ENCODE peak calls at places on chromosomes 5 and 9, in five cellular contexts. One of them, this sample, is unnamed.

GRCh38 chr5:129496410-129496809 is 36.3 kb downstream of the ADAMTS19 start:
- DNase-seq in AG04450: no peak
- DNase-seq in GDM1: no peak
- DNase-seq in ACHN: no peak
- DNase-seq in activated CD4-positive, CD25-positive, alpha-beta regulatory T cell: no peak
- DNase-seq in this sample: no peak

GRCh38 chr5:158586054-158586453 is 513.7 kb downstream of the EBF1 start:
- DNase-seq in GDM1: no peak
- DNase-seq in AG04450: no peak
- DNase-seq in ACHN: no peak
- DNase-seq in activated CD4-positive, CD25-positive, alpha-beta regulatory T cell: no peak
- DNase-seq in this sample: no peak

GRCh38 chr9:21585756-21586752 is 103.9 kb upstream of the IFNE start:
- DNase-seq in activated CD4-positive, CD25-positive, alpha-beta regulatory T cell: no peak
- DNase-seq in ACHN: no peak
- DNase-seq in GDM1: no peak
- DNase-seq in AG04450: no peak
- DNase-seq in this sample: no peak

GRCh38 chr9:33852216-33852826 is 35.4 kb downstream of the UBE2R2 start:
- DNase-seq in ACHN: peak; percentile 45
- DNase-seq in AG04450: no peak
- DNase-seq in GDM1: no peak
- DNase-seq in activated CD4-positive, CD25-positive, alpha-beta regulatory T cell: peak; percentile 23
- DNase-seq in this sample: peak; percentile 35

GRCh38 chr9:35689601-35690446 is at the start of gene TPM2:
- DNase-seq in activated CD4-positive, CD25-positive, alpha-beta regulatory T cell: no peak
- DNase-seq in ACHN: no peak
- DNase-seq in GDM1: no peak
- DNase-seq in AG04450: peak; percentile 84
- DNase-seq in this sample: no peak

GRCh38 chr9:137454506-137455360 is 4.4 kb downstream of the NSMF start:
- DNase-seq in GDM1: no peak
- DNase-seq in activated CD4-positive, CD25-positive, alpha-beta regulatory T cell: no peak
- DNase-seq in AG04450: no peak
- DNase-seq in ACHN: no peak
- DNase-seq in this sample: no peak

GRCh38 chr5:36374275-36374862 is 72.7 kb upstream of the RANBP3L start:
- DNase-seq in GDM1: no peak
- DNase-seq in activated CD4-positive, CD25-positive, alpha-beta regulatory T cell: no peak
- DNase-seq in AG04450: peak; percentile 24
- DNase-seq in ACHN: peak; percentile 48
- DNase-seq in this sample: no peak

GRCh38 chr5:97163360-97163764 is 19.7 kb downstream of the RIOK2 start:
- DNase-seq in activated CD4-positive, CD25-positive, alpha-beta regulatory T cell: no peak
- DNase-seq in GDM1: no peak
- DNase-seq in AG04450: no peak
- DNase-seq in ACHN: peak; percentile 23
- DNase-seq in this sample: no peak

GRCh38 chr9:126516936-126517750 is 96.6 kb upstream of the LMX1B start:
- DNase-seq in GDM1: no peak
- DNase-seq in ACHN: peak; percentile 37
- DNase-seq in activated CD4-positive, CD25-positive, alpha-beta regulatory T cell: no peak
- DNase-seq in AG04450: peak; percentile 58
- DNase-seq in this sample: no peak

GRCh38 chr9:73009649-73010288 is 56.9 kb upstream of the ALDH1A1 start:
- DNase-seq in activated CD4-positive, CD25-positive, alpha-beta regulatory T cell: no peak
- DNase-seq in AG04450: no peak
- DNase-seq in GDM1: peak; percentile 72
- DNase-seq in ACHN: no peak
- DNase-seq in this sample: no peak

GRCh38 chr5:149053027-149053705 is 9.7 kb downstream of the SH3TC2 start:
- DNase-seq in AG04450: no peak
- DNase-seq in ACHN: peak; percentile 64
- DNase-seq in activated CD4-positive, CD25-positive, alpha-beta regulatory T cell: no peak
- DNase-seq in GDM1: no peak
- DNase-seq in this sample: no peak

GRCh38 chr9:7234144-7234543 is 476.4 kb downstream of the KDM4C start:
- DNase-seq in ACHN: peak; percentile 29
- DNase-seq in GDM1: no peak
- DNase-seq in AG04450: no peak
- DNase-seq in activated CD4-positive, CD25-positive, alpha-beta regulatory T cell: no peak
- DNase-seq in this sample: no peak

GRCh38 chr9:136609838-136610311 is 52.8 kb upstream of the EGFL7 start:
- DNase-seq in activated CD4-positive, CD25-positive, alpha-beta regulatory T cell: no peak
- DNase-seq in ACHN: no peak
- DNase-seq in GDM1: no peak
- DNase-seq in AG04450: no peak
- DNase-seq in this sample: no peak

GRCh38 chr9:135580664-135581380 is 19.3 kb downstream of the PAEP start:
- DNase-seq in AG04450: no peak
- DNase-seq in GDM1: no peak
- DNase-seq in activated CD4-positive, CD25-positive, alpha-beta regulatory T cell: no peak
- DNase-seq in ACHN: no peak
- DNase-seq in this sample: no peak

GRCh38 chr9:116812231-116813028 is 125.3 kb downstream of the TRIM32 start:
- DNase-seq in GDM1: no peak
- DNase-seq in AG04450: no peak
- DNase-seq in ACHN: no peak
- DNase-seq in activated CD4-positive, CD25-positive, alpha-beta regulatory T cell: no peak
- DNase-seq in this sample: no peak

GRCh38 chr9:134165357-134166315 is 1.3 kb upstream of the RNU6ATAC start:
- DNase-seq in activated CD4-positive, CD25-positive, alpha-beta regulatory T cell: no peak
- DNase-seq in ACHN: peak; percentile 9
- DNase-seq in GDM1: no peak
- DNase-seq in AG04450: no peak
- DNase-seq in this sample: no peak

GRCh38 chr5:180633283-180634177 is 15.9 kb downstream of the FLT4 start:
- DNase-seq in activated CD4-positive, CD25-positive, alpha-beta regulatory T cell: no peak
- DNase-seq in AG04450: no peak
- DNase-seq in ACHN: no peak
- DNase-seq in GDM1: no peak
- DNase-seq in this sample: no peak

GRCh38 chr9:21434202-21435014 is 5.8 kb upstream of the IFNA1 start:
- DNase-seq in AG04450: peak; percentile 52
- DNase-seq in GDM1: peak; percentile 8
- DNase-seq in ACHN: no peak
- DNase-seq in activated CD4-positive, CD25-positive, alpha-beta regulatory T cell: no peak
- DNase-seq in this sample: no peak

GRCh38 chr5:423233-423565 is 19.8 kb upstream of the EXOC3 start:
- DNase-seq in ACHN: no peak
- DNase-seq in activated CD4-positive, CD25-positive, alpha-beta regulatory T cell: no peak
- DNase-seq in GDM1: no peak
- DNase-seq in AG04450: no peak
- DNase-seq in this sample: no peak

GRCh38 chr5:76641514-76642120 is 18.4 kb upstream of the F2RL2 start:
- DNase-seq in activated CD4-positive, CD25-positive, alpha-beta regulatory T cell: peak; percentile 31
- DNase-seq in ACHN: peak; percentile 66
- DNase-seq in GDM1: peak; percentile 3
- DNase-seq in AG04450: peak; percentile 55
- DNase-seq in this sample: peak; percentile 32

GRCh38 chr5:17405976-17406876 is 91.8 kb upstream of the TAF11L2 start:
- DNase-seq in GDM1: no peak
- DNase-seq in ACHN: no peak
- DNase-seq in AG04450: no peak
- DNase-seq in activated CD4-positive, CD25-positive, alpha-beta regulatory T cell: no peak
- DNase-seq in this sample: no peak

GRCh38 chr5:61275841-61276240 is 56.2 kb upstream of the ZSWIM6 start:
- DNase-seq in AG04450: peak; percentile 36
- DNase-seq in ACHN: peak; percentile 53
- DNase-seq in activated CD4-positive, CD25-positive, alpha-beta regulatory T cell: no peak
- DNase-seq in GDM1: peak; percentile 91
- DNase-seq in this sample: no peak

GRCh38 chr5:132759114-132760042 is 12.2 kb downstream of the CCNI2 start:
- DNase-seq in ACHN: no peak
- DNase-seq in GDM1: no peak
- DNase-seq in activated CD4-positive, CD25-positive, alpha-beta regulatory T cell: no peak
- DNase-seq in AG04450: no peak
- DNase-seq in this sample: no peak

This sample was measured in central memory CD8-positive, alpha-beta T cell.